ENCODE peak calls at places on chromosome 12, in ten cellular contexts. P, D, L, K, H, X, M, B, O and Q are unnamed samples.

GRCh38 chr12:94172031-94172430 is 23.7 kb downstream of the PLXNC1 start:
- DNase-seq in P (no peak), D (peak), L (peak), K (no peak), H (no peak), X (no peak), M (peak), B (no peak), O (no peak), Q (no peak)

GRCh38 chr12:115423546-115423987 is 739.6 kb upstream of the TBX3 start:
- DNase-seq in P (no peak), D (peak), L (no peak), K (no peak), H (no peak), X (no peak), M (no peak), B (peak), O (peak), Q (no peak)

GRCh38 chr12:118361889-118362288 is 10.8 kb downstream of the TAOK3 start:
- DNase-seq in P (no peak), D (no peak), L (no peak), K (no peak), H (no peak), X (no peak), M (no peak), B (no peak), O (no peak), Q (no peak)

GRCh38 chr12:121436706-121437105 is 36.8 kb downstream of the RNF34 start:
- DNase-seq in P (no peak), D (no peak), L (no peak), K (no peak), H (no peak), X (no peak), M (no peak), B (no peak), O (no peak), Q (no peak)

GRCh38 chr12:34398366-34398705 is 376.0 kb downstream of the ALG10 start:
- DNase-seq in P (peak), D (no peak), L (no peak), K (peak), H (peak), X (no peak), M (no peak), B (no peak), O (no peak), Q (no peak)

GRCh38 chr12:76346236-76346635 is 2.0 kb downstream of the BBS10 start:
- DNase-seq in P (no peak), D (no peak), L (peak), K (no peak), H (no peak), X (no peak), M (peak), B (no peak), O (peak), Q (no peak)

GRCh38 chr12:95547522-95548055 is 3.7 kb downstream of the USP44 start:
- DNase-seq in P (no peak), D (peak), L (peak), K (peak), H (no peak), X (no peak), M (peak), B (no peak), O (peak), Q (no peak)

GRCh38 chr12:101763246-101763931 is 24.1 kb upstream of the SYCP3 start:
- DNase-seq in P (no peak), D (no peak), L (no peak), K (no peak), H (no peak), X (no peak), M (no peak), B (no peak), O (no peak), Q (no peak)

GRCh38 chr12:123713398-123714301 is 1.5 kb downstream of the ATP6V0A2 start:
- DNase-seq in P (no peak), D (no peak), L (peak), K (no peak), H (no peak), X (no peak), M (peak), B (no peak), O (peak), Q (peak)

GRCh38 chr12:109968032-109968420 is 28.1 kb downstream of the GIT2 start:
- DNase-seq in P (no peak), D (no peak), L (no peak), K (no peak), H (no peak), X (no peak), M (no peak), B (no peak), O (no peak), Q (no peak)

GRCh38 chr12:81079280-81080076 is 1.6 kb downstream of the ACSS3 start:
- DNase-seq in P (no peak), D (no peak), L (no peak), K (no peak), H (no peak), X (no peak), M (no peak), B (no peak), O (no peak), Q (no peak)

GRCh38 chr12:105927553-105927952 is 211.2 kb downstream of the NUAK1 start:
- DNase-seq in P (no peak), D (no peak), L (no peak), K (no peak), H (no peak), X (no peak), M (no peak), B (no peak), O (no peak), Q (no peak)

GRCh38 chr12:130222519-130223255 is 60.4 kb downstream of the FZD10 start:
- DNase-seq in P (no peak), D (peak), L (no peak), K (no peak), H (no peak), X (no peak), M (no peak), B (no peak), O (no peak), Q (no peak)

GRCh38 chr12:96500686-96501085 is 11.3 kb downstream of the CFAP54 start:
- DNase-seq in P (no peak), D (no peak), L (peak), K (no peak), H (no peak), X (no peak), M (peak), B (no peak), O (peak), Q (no peak)

GRCh38 chr12:3130053-3130805 is 53.0 kb downstream of the TSPAN9 start:
- DNase-seq in P (peak), D (no peak), L (no peak), K (no peak), H (no peak), X (no peak), M (no peak), B (no peak), O (no peak), Q (no peak)

GRCh38 chr12:2299207-2299606 is 246.4 kb downstream of the CACNA1C start:
- DNase-seq in P (no peak), D (no peak), L (no peak), K (no peak), H (peak), X (no peak), M (no peak), B (no peak), O (no peak), Q (no peak)

GRCh38 chr12:124496584-124496983 is 70.8 kb downstream of the NCOR2 start:
- DNase-seq in P (no peak), D (no peak), L (peak), K (no peak), H (no peak), X (no peak), M (no peak), B (peak), O (no peak), Q (no peak)

GRCh38 chr12:93144109-93144508 is 215.0 kb upstream of the EEA1 start:
- DNase-seq in P (no peak), D (no peak), L (peak), K (no peak), H (no peak), X (no peak), M (peak), B (no peak), O (no peak), Q (no peak)

GRCh38 chr12:123265851-123266678 is 5.6 kb downstream of the CDK2AP1 start:
- DNase-seq in P (no peak), D (no peak), L (no peak), K (no peak), H (no peak), X (no peak), M (no peak), B (no peak), O (no peak), Q (no peak)

GRCh38 chr12:132165584-132165983 is 21.3 kb downstream of the NOC4L start:
- DNase-seq in P (no peak), D (no peak), L (no peak), K (no peak), H (no peak), X (no peak), M (no peak), B (no peak), O (no peak), Q (no peak)

GRCh38 chr12:117105902-117106301 is 6.7 kb upstream of the TESC start:
- DNase-seq in P (no peak), D (no peak), L (no peak), K (no peak), H (no peak), X (no peak), M (no peak), B (no peak), O (no peak), Q (no peak)

GRCh38 chr12:89779090-89779489 is 70.5 kb upstream of the ATP2B1 start:
- DNase-seq in P (no peak), D (no peak), L (no peak), K (no peak), H (no peak), X (no peak), M (no peak), B (peak), O (peak), Q (no peak)

GRCh38 chr12:5083955-5084849 is 40.5 kb downstream of the KCNA5 start:
- DNase-seq in P (no peak), D (peak), L (peak), K (peak), H (no peak), X (peak), M (peak), B (peak), O (peak), Q (peak)

GRCh38 chr12:17192721-17193120 is 586.8 kb upstream of the LMO3 start:
- DNase-seq in P (no peak), D (peak), L (no peak), K (no peak), H (no peak), X (no peak), M (no peak), B (no peak), O (no peak), Q (no peak)

GRCh38 chr12:70366581-70367267 is 634 bp downstream of the KCNMB4 start:
- DNase-seq in P (peak), D (peak), L (peak), K (no peak), H (peak), X (no peak), M (peak), B (peak), O (peak), Q (no peak)

GRCh38 chr12:129610601-129611120 is 293.2 kb downstream of the TMEM132D start:
- DNase-seq in P (no peak), D (no peak), L (no peak), K (no peak), H (no peak), X (no peak), M (no peak), B (no peak), O (no peak), Q (no peak)

GRCh38 chr12:8562310-8562709 is 21.6 kb upstream of the CLEC4E start:
- DNase-seq in P (no peak), D (no peak), L (peak), K (no peak), H (no peak), X (no peak), M (no peak), B (peak), O (no peak), Q (no peak)

GRCh38 chr12:52582971-52583456 is 9.4 kb upstream of the KRT74 start:
- DNase-seq in P (peak), D (peak), L (peak), K (peak), H (peak), X (peak), M (peak), B (peak), O (peak), Q (no peak)

GRCh38 chr12:63400746-63401145 is 249.7 kb upstream of the AVPR1A start:
- DNase-seq in P (no peak), D (no peak), L (no peak), K (no peak), H (no peak), X (no peak), M (no peak), B (peak), O (no peak), Q (no peak)

GRCh38 chr12:26527702-26528101 is 305.3 kb downstream of the ITPR2 start:
- DNase-seq in P (no peak), D (no peak), L (no peak), K (no peak), H (no peak), X (no peak), M (no peak), B (no peak), O (no peak), Q (no peak)

GRCh38 chr12:26523708-26524150 is 309.3 kb downstream of the ITPR2 start:
- DNase-seq in P (peak), D (no peak), L (peak), K (peak), H (peak), X (peak), M (peak), B (no peak), O (peak), Q (no peak)

GRCh38 chr12:26520869-26521268 is 312.1 kb downstream of the ITPR2 start:
- DNase-seq in P (no peak), D (no peak), L (no peak), K (no peak), H (no peak), X (no peak), M (no peak), B (no peak), O (no peak), Q (no peak)

GRCh38 chr12:26528943-26529342 is 304.1 kb downstream of the ITPR2 start:
- DNase-seq in P (no peak), D (no peak), L (no peak), K (no peak), H (no peak), X (no peak), M (no peak), B (no peak), O (no peak), Q (no peak)

DNA sequence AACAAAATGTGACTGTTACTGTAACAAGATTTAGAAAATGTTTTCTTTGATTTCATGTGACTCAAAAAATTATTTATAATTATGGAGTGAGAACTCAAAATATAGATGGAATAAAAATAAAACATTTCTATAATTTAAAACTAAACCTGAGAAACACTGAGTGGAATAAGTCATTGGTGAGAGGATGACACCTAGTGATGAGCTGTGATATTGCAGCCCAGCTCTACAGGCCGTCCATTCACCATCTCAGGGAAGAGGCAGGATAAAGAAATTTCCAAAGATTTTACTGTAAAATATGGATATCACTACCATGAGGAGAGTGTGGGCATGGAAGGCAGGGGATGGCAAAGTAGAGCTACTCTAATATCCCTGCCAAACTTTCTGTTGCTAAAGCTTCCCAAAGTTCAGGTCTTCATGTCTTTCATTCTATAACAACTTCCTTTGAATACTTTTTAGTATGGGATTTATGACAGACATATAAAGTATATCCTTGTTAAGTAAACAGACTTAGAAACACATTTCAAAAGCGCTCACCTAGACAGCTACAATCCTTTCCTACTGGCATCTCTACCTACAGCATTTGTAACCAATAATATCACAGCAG is 308.0 kb downstream of the ITPR2 start:
- DNase-seq in P (no peak), D (peak), L (peak), K (peak), H (no peak), X (no peak), M (no peak), B (peak), O (peak), Q (no peak)
- TF ChIP-seq CTCF in P (peak), D (peak), L (peak), K (peak), H (peak), X (peak), M (peak), B (peak), O (peak), Q (peak)

GRCh38 chr12:53623526-53623925 is 2.7 kb downstream of the ATF7 start:
- DNase-seq in P (peak), D (no peak), L (peak), K (peak), H (no peak), X (peak), M (peak), B (peak), O (peak), Q (no peak)
- H3K4me3 ChIP-seq in P (peak), D (peak), L (peak), K (peak), H (peak), X (peak), M (peak), B (peak), O (peak), Q (no peak)

DNA sequence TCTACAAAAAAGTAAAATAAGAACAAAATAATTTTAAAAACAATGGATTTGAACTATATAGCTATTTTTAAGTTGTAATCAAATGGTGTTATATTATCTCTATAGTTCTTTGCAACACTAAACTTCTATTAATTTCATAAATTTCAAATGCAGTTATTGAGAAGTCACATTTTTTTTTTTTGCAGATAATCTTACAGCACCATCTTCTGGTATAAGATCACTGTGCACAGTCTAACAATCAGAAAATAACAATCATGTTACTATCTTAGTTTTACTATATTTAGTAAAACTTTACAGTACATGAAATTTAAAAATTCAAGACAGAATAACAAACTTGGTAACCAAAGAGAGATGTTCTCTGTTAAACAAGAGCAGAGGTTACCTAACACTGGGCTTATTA is 40.6 kb downstream of the GXYLT1 start:
- DNase-seq in P (no peak), D (no peak), L (no peak), K (no peak), H (no peak), X (no peak), M (no peak), B (no peak), O (no peak), Q (no peak)
- TF ChIP-seq CTCF in P (peak), D (peak), L (peak), K (no peak), H (no peak), X (peak), M (peak), B (peak), O (peak), Q (no peak)

DNA sequence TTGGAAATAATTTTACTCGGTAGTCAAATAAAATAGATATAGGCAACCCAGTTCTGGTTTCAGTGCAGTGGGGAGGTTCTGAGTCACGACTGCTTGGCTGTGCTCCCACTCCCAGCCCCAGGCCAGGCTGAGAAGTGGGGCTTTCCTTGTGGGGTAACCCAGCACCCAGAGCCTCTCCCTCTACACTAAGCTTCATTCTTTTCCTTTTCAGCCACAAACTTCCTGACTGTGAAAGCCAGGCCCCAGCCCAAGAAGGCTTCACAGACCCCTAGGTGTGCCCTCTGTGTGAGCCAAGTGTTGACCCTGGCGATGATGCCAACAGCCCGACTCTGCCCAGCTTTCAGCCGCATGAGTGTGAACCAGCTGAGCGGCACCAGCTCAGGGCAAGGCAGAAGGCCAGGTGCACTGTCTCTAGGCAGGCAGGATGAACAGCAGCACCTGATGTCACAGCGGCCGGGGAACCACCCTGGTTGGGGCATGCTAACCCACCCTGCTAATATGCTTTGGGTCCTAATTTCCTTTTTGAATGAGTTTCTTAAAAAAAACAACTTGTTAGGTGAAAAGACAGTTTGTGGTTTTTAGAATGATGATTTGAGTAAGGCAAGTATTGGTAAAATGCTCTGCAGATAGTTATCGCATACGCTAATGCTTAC is 42.2 kb upstream of the ATP23 start:
- DNase-seq in P (no peak), D (no peak), L (peak), K (no peak), H (peak), X (peak), M (peak), B (no peak), O (peak), Q (peak)
- H3K4me3 ChIP-seq in P (no peak), D (no peak), L (no peak), K (no peak), H (no peak), X (no peak), M (no peak), B (no peak), O (no peak), Q (no peak)

GRCh38 chr12:114166360-114166759 is 200.2 kb upstream of the RBM19 start:
- DNase-seq in P (peak), D (peak), L (peak), K (no peak), H (no peak), X (no peak), M (peak), B (peak), O (peak), Q (no peak)
- TF ChIP-seq CTCF in P (peak), D (peak), L (peak), K (no peak), H (no peak), X (no peak), M (peak), B (peak), O (peak), Q (peak)

GRCh38 chr12:6716874-6717437 is 6.9 kb upstream of the COPS7A start:
- DNase-seq in P (no peak), D (no peak), L (no peak), K (no peak), H (no peak), X (no peak), M (no peak), B (no peak), O (no peak), Q (no peak)

GRCh38 chr12:6724409-6724797 is 557 bp downstream of the COPS7A start:
- DNase-seq in P (no peak), D (no peak), L (peak), K (no peak), H (peak), X (no peak), M (no peak), B (peak), O (no peak), Q (peak)

GRCh38 chr12:6725350-6725749 is 1.5 kb downstream of the COPS7A start:
- DNase-seq in P (no peak), D (no peak), L (no peak), K (no peak), H (no peak), X (no peak), M (no peak), B (no peak), O (no peak), Q (no peak)

GRCh38 chr12:6723607-6724408 is at the start of gene COPS7A:
- DNase-seq in P (peak), D (peak), L (peak), K (peak), H (peak), X (peak), M (peak), B (peak), O (peak), Q (peak)

GRCh38 chr12:6722863-6723262 is 983 bp upstream of the COPS7A start:
- DNase-seq in P (no peak), D (no peak), L (no peak), K (no peak), H (no peak), X (no peak), M (no peak), B (no peak), O (no peak), Q (no peak)
- H3K4me3 ChIP-seq in P (no peak), D (peak), L (no peak), K (no peak), H (no peak), X (no peak), M (no peak), B (peak), O (no peak), Q (peak)